ENCODE peak calls at places on chromosomes 5 and 9, in eight cellular contexts. Y is caudate nucleus; E is kidney; B is RPMI7951; A is tibial nerve; M is KBM-7; K is NCI-H460; Z is stimulated activated naive CD8-positive, alpha-beta T cell treated with anti-CD3 and anti-CD28 coated beads, Interleukin-15, amount 100 ng/mL, for 72 hours. G is an unnamed sample.

GRCh38 chr9:130499804-130500263 is 55.1 kb downstream of the ASS1 start:
- DNase-seq in M (no peak), A (no peak), Y (no peak), E (no peak), B (no peak), Z (no peak), K (no peak), G (peak; percentile 98)

GRCh38 chr9:115983366-115983765 is 170.2 kb upstream of the PAPPA start:
- DNase-seq in Z (no peak), Y (no peak), K (no peak), A (no peak), E (no peak), B (no peak), M (no peak), G (no peak)

GRCh38 chr5:14143843-14144585 is 872 bp downstream of the TRIO start:
- DNase-seq in E (peak; percentile 84), A (no peak), Y (no peak), K (no peak), Z (peak; percentile 52), B (peak; percentile 31), M (no peak), G (peak; percentile 46)

GRCh38 chr5:101678494-101679193 is 617.4 kb downstream of the SLCO4C1 start:
- DNase-seq in B (peak; percentile 25), K (peak; percentile 56), M (peak; percentile 76), Y (peak; percentile 24), E (no peak), Z (peak; percentile 14), A (peak; percentile 83), G (peak; percentile 50)

GRCh38 chr5:142118421-142118686 is 9.8 kb downstream of the NDFIP1 start:
- DNase-seq in B (no peak), Y (no peak), M (no peak), Z (no peak), E (no peak), K (no peak), A (no peak), G (no peak)

GRCh38 chr9:69223605-69224004 is 49.5 kb downstream of the TJP2 start:
- DNase-seq in B (peak; percentile 61), M (peak; percentile 31), Z (no peak), Y (no peak), K (peak; percentile 54), A (no peak), E (no peak), G (peak; percentile 46)

GRCh38 chr5:133943475-133943817 is 25.0 kb downstream of the C5orf15 start:
- DNase-seq in Z (no peak), M (no peak), B (no peak), Y (no peak), E (no peak), A (no peak), K (no peak), G (no peak)

GRCh38 chr5:68739752-68740151 is 354.1 kb upstream of the SLC30A5 start:
- DNase-seq in K (no peak), B (no peak), E (no peak), Y (no peak), A (no peak), M (no peak), Z (no peak), G (no peak)

GRCh38 chr5:33008751-33009418 is 297.8 kb downstream of the NPR3 start:
- DNase-seq in A (no peak), B (peak; percentile 7), Z (no peak), Y (no peak), M (no peak), K (no peak), E (no peak), G (no peak)

GRCh38 chr9:97564291-97565175 is 63.1 kb downstream of the TMOD1 start:
- DNase-seq in B (peak; percentile 93), A (peak; percentile 77), K (no peak), Y (no peak), M (no peak), E (no peak), Z (no peak), G (peak; percentile 40)

GRCh38 chr9:129597355-129598088 is 23.4 kb downstream of the C9orf50 start:
- DNase-seq in E (peak; percentile 95), B (peak; percentile 75), K (no peak), M (no peak), Y (no peak), A (no peak), Z (no peak), G (peak; percentile 45)

GRCh38 chr9:11163843-11164242 is 551.0 kb upstream of the PTPRD start:
- DNase-seq in E (no peak), A (no peak), Y (no peak), B (no peak), M (no peak), K (no peak), Z (no peak), G (no peak)

GRCh38 chr5:158737536-158738027 is 362.1 kb downstream of the EBF1 start:
- DNase-seq in Z (no peak), Y (no peak), B (no peak), E (no peak), K (no peak), A (no peak), M (no peak), G (no peak)

GRCh38 chr5:142057697-142058056 is 44.9 kb upstream of the GNPDA1 start:
- DNase-seq in E (no peak), B (no peak), M (no peak), K (no peak), A (no peak), Y (no peak), Z (no peak), G (peak; percentile 10)

GRCh38 chr5:84487963-84488362 is 103.3 kb upstream of the EDIL3 start:
- DNase-seq in K (no peak), Z (no peak), E (no peak), Y (no peak), M (no peak), A (peak; percentile 34), B (peak; percentile 41), G (no peak)

GRCh38 chr9:82109626-82110025 is 121.1 kb downstream of the SPATA31D1 start:
- DNase-seq in E (no peak), Z (no peak), K (no peak), M (no peak), Y (no peak), A (no peak), B (no peak), G (no peak)

GRCh38 chr9:35603986-35604577 is 980 bp upstream of the TESK1 start:
- DNase-seq in K (peak; percentile 98), Z (peak; percentile 98), M (peak; percentile 100), E (peak; percentile 100), B (peak; percentile 99), A (peak; percentile 98), Y (peak; percentile 99), G (peak; percentile 100)

GRCh38 chr5:172274951-172275753 is 8.4 kb downstream of the UBTD2 start:
- DNase-seq in K (no peak), M (peak; percentile 67), Y (no peak), E (no peak), Z (peak; percentile 35), B (peak; percentile 58), A (peak; percentile 40), G (no peak)

GRCh38 chr5:78003442-78003841 is 227.3 kb upstream of the TBCA start:
- DNase-seq in M (no peak), B (no peak), A (no peak), K (no peak), E (no peak), Y (no peak), Z (no peak), G (no peak)

GRCh38 chr5:59661939-59662615 is 231.4 kb downstream of the PDE4D start:
- DNase-seq in A (no peak), B (peak; percentile 82), Z (no peak), K (no peak), E (no peak), Y (no peak), M (peak; percentile 52), G (peak; percentile 54)

GRCh38 chr5:31270396-31270795 is 76.9 kb downstream of the CDH6 start:
- DNase-seq in M (peak; percentile 33), E (no peak), A (no peak), K (peak; percentile 7), B (peak; percentile 14), Y (no peak), Z (no peak), G (peak; percentile 48)

GRCh38 chr9:131597246-131597645 is 51.9 kb downstream of the PRRT1B start:
- DNase-seq in A (no peak), K (no peak), Y (no peak), B (no peak), E (no peak), M (no peak), Z (no peak), G (no peak)

GRCh38 chr9:114723926-114724325 is 41.9 kb upstream of the TEX48 start:
- DNase-seq in A (no peak), E (no peak), M (no peak), K (no peak), Y (no peak), B (no peak), Z (no peak), G (no peak)

GRCh38 chr5:128305341-128305740 is 221.8 kb downstream of the SLC12A2 start:
- DNase-seq in E (no peak), Z (no peak), Y (no peak), B (no peak), A (no peak), M (no peak), K (no peak), G (no peak)

GRCh38 chr5:97062046-97062445 is 80.4 kb downstream of the LIX1 start:
- DNase-seq in B (no peak), K (no peak), Z (no peak), A (no peak), E (peak; percentile 69), M (no peak), Y (no peak), G (no peak)

GRCh38 chr9:88243736-88244135 is 105.5 kb upstream of the SPATA31C2 start:
- DNase-seq in E (no peak), K (no peak), A (no peak), B (no peak), Z (no peak), M (no peak), Y (no peak), G (peak; percentile 5)

GRCh38 chr5:113058269-113058668 is 81.7 kb downstream of the DCP2 start:
- DNase-seq in B (no peak), A (no peak), E (no peak), Y (no peak), M (no peak), K (no peak), Z (no peak), G (no peak)

GRCh38 chr5:72366324-72366976 is 46.3 kb downstream of the PTCD2 start:
- DNase-seq in M (peak; percentile 77), B (peak; percentile 72), K (peak; percentile 71), A (peak; percentile 88), E (no peak), Y (peak; percentile 15), Z (peak; percentile 10), G (peak; percentile 75)

GRCh38 chr9:127267793-127268507 is 3.4 kb downstream of the GARNL3 start:
- DNase-seq in Y (no peak), B (no peak), Z (no peak), E (no peak), K (no peak), A (no peak), M (no peak), G (no peak)

GRCh38 chr5:135295852-135296251 is 103.2 kb downstream of the MACROH2A1 start:
- DNase-seq in K (no peak), B (no peak), E (no peak), Z (no peak), A (no peak), M (no peak), Y (no peak), G (no peak)

GRCh38 chr5:6712582-6713273 is 504 bp upstream of the TENT4A start:
- DNase-seq in B (peak; percentile 92), E (peak; percentile 99), M (peak; percentile 96), A (peak; percentile 90), Y (peak; percentile 89), Z (peak; percentile 99), K (peak; percentile 96), G (peak; percentile 97)

GRCh38 chr9:34177906-34178697 is 741 bp upstream of the UBAP1 start:
- DNase-seq in M (no peak), B (no peak), E (peak; percentile 75), Y (no peak), K (no peak), A (no peak), Z (no peak), G (no peak)

GRCh38 chr5:63963080-63963735 is 963 bp upstream of the HTR1A start:
- DNase-seq in A (peak; percentile 44), Z (peak; percentile 14), K (peak; percentile 75), B (peak; percentile 44), Y (no peak), M (peak; percentile 77), E (no peak), G (peak; percentile 40)

GRCh38 chr9:127874301-127875216 is 2.9 kb downstream of the AK1 start:
- DNase-seq in K (no peak), E (no peak), A (no peak), Z (no peak), Y (no peak), B (no peak), M (no peak), G (no peak)

G was measured in small intestine.